ENCODE peak calls at places on chromosomes 1 and 21, in five cellular contexts. U, I, C, H and T are unnamed samples.

GRCh38 chr1:96944743-96945142 is 223.2 kb downstream of the PTBP2 start:
- DNase-seq in H (no peak), I (no peak), C (no peak), U (no peak), T (no peak)

GRCh38 chr21:20943476-20944085 is 54.6 kb upstream of the NCAM2 start:
- DNase-seq in I (no peak), H (no peak), C (no peak), U (no peak), T (no peak)

GRCh38 chr1:87451229-87451900 is 122.7 kb downstream of the LMO4 start:
- DNase-seq in U (no peak), H (no peak), C (no peak), I (peak), T (no peak)

GRCh38 chr1:242199861-242200458 is 201.1 kb upstream of the MAP1LC3C start:
- DNase-seq in I (no peak), C (no peak), H (no peak), U (no peak), T (no peak)

GRCh38 chr1:10911274-10912166 is 100.9 kb upstream of the TARDBP start:
- DNase-seq in I (no peak), U (no peak), H (no peak), C (no peak), T (no peak)

GRCh38 chr1:161727343-161727924 is 6.1 kb downstream of the FCRLB start:
- DNase-seq in C (peak), I (no peak), U (no peak), H (no peak), T (no peak)

GRCh38 chr1:97084566-97084965 is 363.0 kb downstream of the PTBP2 start:
- DNase-seq in U (no peak), H (no peak), C (no peak), I (no peak), T (no peak)

GRCh38 chr1:113508364-113509164 is 118.2 kb downstream of the MAGI3 start:
- DNase-seq in I (no peak), U (no peak), H (no peak), C (no peak), T (no peak)

GRCh38 chr1:244665771-244666217 is 12.9 kb downstream of the DESI2 start:
- DNase-seq in H (no peak), U (no peak), I (no peak), C (peak), T (no peak)